ENCODE peak calls at places on chromosomes 6 and 20, in five cellular contexts. U, A, G, H and Y are unnamed samples.

GRCh38 chr6:85192186-85192585 is 257.7 kb upstream of the NT5E start:
- DNase-seq in U (no peak), A (no peak), G (no peak), H (no peak), Y (peak)

GRCh38 chr6:87155920-87156600 is 695 bp downstream of the ZNF292 start:
- DNase-seq in U (no peak), A (peak), G (peak), H (peak), Y (peak)

GRCh38 chr6:86936834-86937218 is 502 bp upstream of the HTR1E start:
- DNase-seq in U (no peak), A (no peak), G (no peak), H (no peak), Y (no peak)

GRCh38 chr6:6003334-6004146 is 3.2 kb downstream of the NRN1 start:
- DNase-seq in U (no peak), A (no peak), G (peak), H (no peak), Y (no peak)

GRCh38 chr6:115934829-115935228 is 125.9 kb downstream of the FRK start:
- DNase-seq in U (no peak), A (no peak), G (no peak), H (no peak), Y (no peak)

GRCh38 chr6:163937071-163937470 is 522.6 kb downstream of the QKI start:
- DNase-seq in U (no peak), A (no peak), G (no peak), H (no peak), Y (no peak)

GRCh38 chr6:54935739-54936138 is 89.2 kb downstream of the FAM83B start:
- DNase-seq in U (no peak), A (no peak), G (no peak), H (no peak), Y (peak)

GRCh38 chr6:41451515-41452163 is 94.5 kb upstream of the FOXP4 start:
- DNase-seq in U (no peak), A (no peak), G (no peak), H (no peak), Y (peak)

GRCh38 chr20:53931597-53931996 is 138.8 kb downstream of the BCAS1 start:
- DNase-seq in U (no peak), A (no peak), G (no peak), H (no peak), Y (no peak)

GRCh38 chr20:61118429-61119224 is 133.4 kb upstream of the CDH4 start:
- DNase-seq in U (no peak), A (no peak), G (no peak), H (no peak), Y (peak)

GRCh38 chr20:34708621-34709043 is 4.5 kb downstream of the TP53INP2 start:
- DNase-seq in U (no peak), A (no peak), G (peak), H (peak), Y (peak)

GRCh38 chr20:50182336-50182735 is 8.3 kb upstream of the CEBPB start:
- DNase-seq in U (no peak), A (no peak), G (no peak), H (no peak), Y (no peak)

GRCh38 chr6:75438186-75438880 is 55.3 kb downstream of the FILIP1 start:
- DNase-seq in U (no peak), A (no peak), G (no peak), H (no peak), Y (peak)

GRCh38 chr6:75436869-75437268 is 56.7 kb downstream of the FILIP1 start:
- DNase-seq in U (no peak), A (no peak), G (no peak), H (no peak), Y (no peak)

GRCh38 chr6:75437451-75438185 is 56.0 kb downstream of the FILIP1 start:
- DNase-seq in U (no peak), A (no peak), G (no peak), H (no peak), Y (peak)
- TF ChIP-seq USF2 in U (no peak), A (no peak), G (no peak), H (no peak), Y (no peak)

GRCh38 chr20:1779567-1779966 is 115.6 kb upstream of the SIRPA start:
- DNase-seq in U (no peak), A (no peak), G (no peak), H (no peak), Y (no peak)

GRCh38 chr20:1776608-1777475 is 118.4 kb upstream of the SIRPA start:
- DNase-seq in U (peak), A (peak), G (peak), H (peak), Y (peak)

GRCh38 chr20:1775117-1775516 is 117.5 kb upstream of the SIRPG start:
- DNase-seq in U (no peak), A (no peak), G (no peak), H (no peak), Y (peak)

GRCh38 chr20:1774479-1774878 is 116.9 kb upstream of the SIRPG start:
- DNase-seq in U (no peak), A (no peak), G (no peak), H (no peak), Y (no peak)

GRCh38 chr20:1777476-1777820 is 117.8 kb upstream of the SIRPA start:
- DNase-seq in U (no peak), A (no peak), G (no peak), H (no peak), Y (no peak)
- H3K9ac ChIP-seq in U (no peak), A (no peak), G (no peak), H (no peak), Y (no peak)

DNA sequence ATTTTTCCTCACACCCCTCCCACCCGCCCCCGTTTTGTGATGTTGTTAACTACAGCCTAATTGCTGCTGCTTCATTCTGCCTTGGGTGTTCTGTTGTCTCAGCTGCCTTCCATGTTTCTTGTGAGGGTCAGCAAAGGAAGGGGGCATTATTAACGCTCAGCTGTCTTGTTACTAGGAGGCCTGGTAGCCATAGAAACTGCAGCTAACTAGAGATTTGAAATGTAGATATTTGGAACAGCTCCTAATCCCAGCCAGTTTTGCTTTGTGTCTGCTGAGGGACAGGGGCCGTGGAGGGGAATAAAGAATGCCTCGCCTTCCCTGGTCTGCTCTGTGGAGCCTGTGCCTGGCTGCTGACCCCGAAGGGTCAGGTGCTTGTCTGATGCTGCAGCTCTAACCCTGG is 18.3 kb downstream of the MTRES1 start:
- DNase-seq in U (no peak), A (no peak), G (no peak), H (no peak), Y (no peak)
- TF ChIP-seq USF2 in U (no peak), A (no peak), G (no peak), H (no peak), Y (no peak)

GRCh38 chr20:40294747-40295146 is 394.3 kb downstream of the MAFB start:
- DNase-seq in U (no peak), A (no peak), G (no peak), H (no peak), Y (no peak)
- H3K9ac ChIP-seq in U (no peak), A (no peak), G (no peak), H (no peak), Y (no peak)

GRCh38 chr20:18006684-18007083 is 37.9 kb downstream of the MGME1 start:
- DNase-seq in U (no peak), A (no peak), G (no peak), H (no peak), Y (no peak)

GRCh38 chr20:18005990-18006364 is 37.2 kb downstream of the MGME1 start:
- DNase-seq in U (no peak), A (no peak), G (no peak), H (no peak), Y (no peak)

GRCh38 chr20:18003897-18004296 is 35.1 kb downstream of the MGME1 start:
- DNase-seq in U (peak), A (no peak), G (no peak), H (no peak), Y (no peak)

GRCh38 chr20:18004389-18005031 is 35.7 kb downstream of the MGME1 start:
- DNase-seq in U (no peak), A (peak), G (no peak), H (no peak), Y (peak)

GRCh38 chr20:18005170-18005989 is 36.6 kb downstream of the MGME1 start:
- DNase-seq in U (peak), A (no peak), G (no peak), H (no peak), Y (no peak)
- TF ChIP-seq USF2 in U (no peak), A (no peak), G (no peak), H (no peak), Y (no peak)

GRCh38 chr6:16756660-16757270 is 4.5 kb downstream of the ATXN1 start:
- DNase-seq in U (no peak), A (no peak), G (no peak), H (no peak), Y (no peak)
- H3K9ac ChIP-seq in U (no peak), A (no peak), G (no peak), H (no peak), Y (no peak)

GRCh38 chr6:93417421-93417996 is 1.9 kb downstream of the EPHA7 start:
- DNase-seq in U (no peak), A (no peak), G (no peak), H (no peak), Y (no peak)

GRCh38 chr6:93419304-93420162 is at the start of gene EPHA7:
- DNase-seq in U (no peak), A (no peak), G (peak), H (peak), Y (peak)

GRCh38 chr6:93420163-93420806 is 926 bp upstream of the EPHA7 start:
- DNase-seq in U (no peak), A (no peak), G (no peak), H (no peak), Y (no peak)

GRCh38 chr6:93418113-93418447 is 1.3 kb downstream of the EPHA7 start:
- DNase-seq in U (no peak), A (no peak), G (no peak), H (no peak), Y (no peak)

GRCh38 chr6:93418448-93419303 is 683 bp downstream of the EPHA7 start:
- DNase-seq in U (no peak), A (no peak), G (peak), H (no peak), Y (no peak)
- TF ChIP-seq USF2 in U (no peak), A (no peak), G (no peak), H (no peak), Y (no peak)

DNA sequence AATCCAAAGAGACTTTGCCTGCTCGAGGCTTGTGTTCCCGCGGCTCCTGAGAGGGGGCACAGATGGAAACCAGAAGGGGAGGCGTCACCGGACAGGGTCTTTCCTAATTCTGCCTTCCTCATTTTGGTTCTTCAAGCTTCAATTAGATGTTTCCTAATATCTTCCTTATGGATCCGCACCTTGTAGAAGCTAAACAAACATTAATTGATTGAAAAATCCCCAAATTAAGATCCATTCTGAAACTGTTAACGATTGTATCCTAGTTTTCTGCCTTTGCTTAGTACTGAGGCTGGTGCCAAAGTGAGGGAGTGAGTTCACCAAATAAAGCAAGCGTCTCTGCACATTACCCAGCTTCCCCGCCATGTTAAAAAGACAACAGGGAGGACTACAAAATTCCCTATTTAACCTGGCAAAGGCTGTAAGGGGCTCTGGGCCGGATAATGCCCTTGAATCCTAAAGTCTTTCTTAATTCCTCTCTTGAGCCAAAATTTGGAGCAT is 123.2 kb downstream of the GPX5 start:
- DNase-seq in U (no peak), A (no peak), G (peak), H (no peak), Y (no peak)
- H3K9ac ChIP-seq in U (peak), A (peak), G (no peak), H (peak), Y (peak)

GRCh38 chr6:10415593-10416480 is 963 bp upstream of the TFAP2A start:
- DNase-seq in U (no peak), A (no peak), G (no peak), H (no peak), Y (no peak)

GRCh38 chr6:10416516-10416862 is 1.6 kb upstream of the TFAP2A start:
- DNase-seq in U (no peak), A (no peak), G (no peak), H (no peak), Y (no peak)

GRCh38 chr6:10412948-10413849 is 1.7 kb downstream of the TFAP2A start:
- DNase-seq in U (no peak), A (no peak), G (peak), H (no peak), Y (no peak)

GRCh38 chr6:10413850-10414765 is 766 bp downstream of the TFAP2A start:
- DNase-seq in U (no peak), A (no peak), G (peak), H (no peak), Y (no peak)

DNA sequence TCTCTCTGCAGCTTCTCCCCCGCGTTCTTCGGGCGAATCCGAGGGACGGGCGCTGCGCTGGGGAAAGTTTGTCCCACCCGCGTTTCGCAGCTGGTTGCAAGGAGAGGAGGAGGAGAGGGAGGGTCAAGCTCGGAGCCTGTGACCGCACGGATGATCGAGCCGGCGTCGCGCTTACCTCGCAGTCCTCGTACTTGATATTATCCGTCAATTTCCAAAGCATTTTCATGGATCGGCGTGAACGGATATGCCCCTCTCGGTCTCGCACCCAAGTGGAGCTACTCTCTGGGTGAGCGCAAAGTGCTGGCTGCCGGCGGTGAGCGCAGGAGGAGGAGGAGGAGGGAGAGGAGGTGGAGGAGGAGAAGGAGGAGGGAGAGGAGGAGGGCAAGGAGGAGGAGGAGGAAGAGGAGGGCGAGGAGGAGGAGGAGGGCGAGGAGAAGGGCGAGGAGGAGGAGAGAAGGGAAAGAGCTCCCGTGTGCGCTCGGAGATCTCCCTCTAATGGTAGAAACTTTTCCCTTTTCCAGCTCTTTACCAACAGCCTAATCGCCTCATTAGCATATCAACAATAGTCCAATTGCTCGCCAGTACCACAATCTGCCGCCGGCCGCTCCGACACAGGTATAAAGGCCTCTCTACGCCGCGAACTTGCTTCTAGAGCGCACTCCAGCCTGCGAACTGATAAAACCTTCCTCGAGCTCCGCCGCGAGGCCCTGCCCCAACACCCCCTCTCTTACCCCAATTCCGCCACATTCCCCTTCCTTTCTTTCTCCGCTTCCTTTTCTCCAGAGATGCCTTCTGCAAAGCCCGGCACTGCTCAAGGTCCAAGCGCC is at the start of gene TFAP2A:
- DNase-seq in U (no peak), A (no peak), G (peak), H (no peak), Y (peak)
- TF ChIP-seq USF2 in U (no peak), A (no peak), G (no peak), H (no peak), Y (no peak)

GRCh38 chr20:21632031-21632430 is 73.4 kb upstream of the PAX1 start:
- DNase-seq in U (no peak), A (no peak), G (no peak), H (no peak), Y (no peak)
- H3K9ac ChIP-seq in U (no peak), A (no peak), G (no peak), H (no peak), Y (no peak)